ENCODE peak calls at places on chromosomes 1 and 21, in nine cellular contexts. U is T-cell, Z is Caco-2, B is A172, Y is mesothelial cell of epicardium, K is dermis microvascular lymphatic vessel endothelial cell, N is GM18507, S is right atrium auricular region, H is cardiac muscle cell. A is an unnamed sample.

GRCh38 chr1:43492816-43493215 is 37.9 kb upstream of the PTPRF start:
- DNase-seq in U (no peak), Z (no peak), B (no peak), Y (no peak), K (peak), N (no peak), S (no peak), H (peak), A (no peak)

GRCh38 chr1:204072951-204073836 is at the start of gene SOX13:
- DNase-seq in U (no peak), Z (peak), B (peak), Y (peak), K (peak), N (no peak), S (peak), H (peak), A (no peak)

GRCh38 chr1:32194984-32195383 is 5.4 kb upstream of the CCDC28B start:
- DNase-seq in U (no peak), Z (no peak), B (no peak), Y (no peak), K (no peak), N (no peak), S (no peak), H (no peak), A (no peak)

GRCh38 chr1:23548704-23549143 is 10.6 kb downstream of the ID3 start:
- DNase-seq in U (no peak), Z (no peak), B (no peak), Y (no peak), K (no peak), N (no peak), S (peak), H (peak), A (no peak)

GRCh38 chr1:174800221-174800791 is 199.4 kb upstream of the CACYBP start:
- DNase-seq in U (peak), Z (no peak), B (no peak), Y (no peak), K (peak), N (no peak), S (no peak), H (peak), A (no peak)

GRCh38 chr1:200226268-200226968 is 183.4 kb downstream of the ZNF281 start:
- DNase-seq in U (no peak), Z (no peak), B (no peak), Y (no peak), K (peak), N (no peak), S (no peak), H (peak), A (peak)

GRCh38 chr1:232276651-232277050 is 353.3 kb downstream of the SIPA1L2 start:
- DNase-seq in U (no peak), Z (no peak), B (no peak), Y (no peak), K (no peak), N (no peak), S (no peak), H (no peak), A (no peak)

GRCh38 chr21:28427356-28428022 is 565.2 kb downstream of the LTN1 start:
- DNase-seq in U (no peak), Z (no peak), B (peak), Y (no peak), K (no peak), N (no peak), S (no peak), H (peak), A (no peak)

A was measured in naive thymus-derived CD4-positive, alpha-beta T cell.